ENCODE peak calls at places on chromosomes 5 and 9, in four cellular contexts. D, J, R and K are unnamed samples.
A peak's percentile ranks its signal among the peaks of the same experiment; 100 is the strongest.

GRCh38 chr9:137778914-137779313 is 98.7 kb upstream of the CACNA1B start:
- DNase-seq in R (no peak), D (no peak), J (no peak), K (no peak)

GRCh38 chr5:164336906-164337305 is 831.5 kb downstream of the MAT2B start:
- DNase-seq in J (peak; percentile 69), R (peak; percentile 54), D (peak; percentile 61), K (peak; percentile 97)

GRCh38 chr5:64165500-64166200 is at the start of gene RNF180:
- DNase-seq in J (no peak), D (peak; percentile 43), R (no peak), K (peak; percentile 36)

GRCh38 chr5:1963941-1964451 is 81.3 kb upstream of the IRX4 start:
- DNase-seq in R (no peak), D (no peak), J (no peak), K (no peak)

GRCh38 chr9:135743546-135744332 is 41.8 kb downstream of the KCNT1 start:
- DNase-seq in D (no peak), R (no peak), J (no peak), K (no peak)

GRCh38 chr5:71828641-71829040 is 109.6 kb downstream of the CARTPT start:
- DNase-seq in R (peak; percentile 71), D (peak; percentile 41), J (peak; percentile 31), K (peak; percentile 80)

GRCh38 chr9:105328296-105328695 is 83.8 kb downstream of the SLC44A1 start:
- DNase-seq in D (no peak), R (no peak), J (no peak), K (no peak)

GRCh38 chr5:127796207-127796606 is 93.0 kb downstream of the CCDC192 start:
- DNase-seq in D (no peak), R (no peak), J (no peak), K (no peak)

GRCh38 chr9:134554750-134555655 is 86.6 kb upstream of the COL5A1 start:
- DNase-seq in J (no peak), R (peak; percentile 38), D (peak; percentile 76), K (peak; percentile 58)

GRCh38 chr5:150434502-150434901 is 15.0 kb downstream of the RPS14 start:
- DNase-seq in D (peak; percentile 72), R (peak; percentile 98), J (peak; percentile 64), K (peak; percentile 47)

GRCh38 chr5:10556331-10556807 is 7.5 kb upstream of the ANKRD33B start:
- DNase-seq in R (peak; percentile 78), D (peak; percentile 87), J (no peak), K (peak; percentile 65)

GRCh38 chr5:1515921-1516571 is 7.7 kb downstream of the LPCAT1 start:
- DNase-seq in R (peak; percentile 55), J (no peak), D (peak; percentile 63), K (no peak)

GRCh38 chr9:69168709-69169217 is 5.3 kb upstream of the TJP2 start:
- DNase-seq in D (peak; percentile 61), R (peak; percentile 82), J (no peak), K (peak; percentile 81)

GRCh38 chr5:41788800-41789395 is 81.3 kb downstream of the OXCT1 start:
- DNase-seq in J (peak; percentile 66), R (peak; percentile 74), D (peak; percentile 36), K (peak; percentile 89)

GRCh38 chr5:89417990-89418820 is 535.2 kb upstream of the MEF2C start:
- DNase-seq in J (no peak), R (no peak), D (no peak), K (no peak)

GRCh38 chr9:123657099-123657498 is 272.8 kb downstream of the DENND1A start:
- DNase-seq in R (no peak), D (no peak), J (no peak), K (no peak)

GRCh38 chr9:34417734-34418133 is 40.6 kb downstream of the FAM219A start:
- DNase-seq in D (no peak), J (no peak), R (no peak), K (no peak)

GRCh38 chr5:39080168-39080567 is 6.0 kb upstream of the RICTOR start:
- DNase-seq in J (no peak), D (no peak), R (no peak), K (no peak)

GRCh38 chr5:19240150-19240549 is 747.9 kb downstream of the CDH18 start:
- DNase-seq in J (no peak), R (no peak), D (peak; percentile 4), K (peak; percentile 21)

GRCh38 chr9:89756891-89757537 is 152.2 kb downstream of the GADD45G start:
- DNase-seq in D (no peak), J (no peak), R (no peak), K (peak; percentile 28)

GRCh38 chr9:73816905-73817304 is 665.2 kb downstream of the ANXA1 start:
- DNase-seq in R (no peak), D (no peak), J (no peak), K (no peak)

GRCh38 chr9:70205366-70206020 is 53.3 kb upstream of the SMC5 start:
- DNase-seq in J (no peak), R (no peak), D (no peak), K (no peak)

GRCh38 chr9:126532019-126532462 is 81.7 kb upstream of the LMX1B start:
- DNase-seq in J (no peak), R (no peak), D (no peak), K (peak; percentile 17)

GRCh38 chr5:50725800-50726474 is 59.5 kb downstream of the PARP8 start:
- DNase-seq in D (no peak), J (no peak), R (no peak), K (no peak)

GRCh38 chr5:50724262-50724661 is 57.8 kb downstream of the PARP8 start:
- DNase-seq in D (no peak), J (no peak), R (no peak), K (no peak)

GRCh38 chr5:50727149-50727496 is 60.7 kb downstream of the PARP8 start:
- DNase-seq in J (no peak), R (no peak), D (peak; percentile 46), K (peak; percentile 13)

GRCh38 chr5:50727845-50728244 is 61.4 kb downstream of the PARP8 start:
- DNase-seq in R (no peak), D (no peak), J (no peak), K (no peak)

GRCh38 chr5:50726475-50727148 is 60.2 kb downstream of the PARP8 start:
- DNase-seq in J (no peak), D (no peak), R (no peak), K (no peak)
- H3K4me3 ChIP-seq in J (no peak overlapping the region), D (no peak overlapping the region), R (no peak overlapping the region), K (no peak overlapping the region)

DNA sequence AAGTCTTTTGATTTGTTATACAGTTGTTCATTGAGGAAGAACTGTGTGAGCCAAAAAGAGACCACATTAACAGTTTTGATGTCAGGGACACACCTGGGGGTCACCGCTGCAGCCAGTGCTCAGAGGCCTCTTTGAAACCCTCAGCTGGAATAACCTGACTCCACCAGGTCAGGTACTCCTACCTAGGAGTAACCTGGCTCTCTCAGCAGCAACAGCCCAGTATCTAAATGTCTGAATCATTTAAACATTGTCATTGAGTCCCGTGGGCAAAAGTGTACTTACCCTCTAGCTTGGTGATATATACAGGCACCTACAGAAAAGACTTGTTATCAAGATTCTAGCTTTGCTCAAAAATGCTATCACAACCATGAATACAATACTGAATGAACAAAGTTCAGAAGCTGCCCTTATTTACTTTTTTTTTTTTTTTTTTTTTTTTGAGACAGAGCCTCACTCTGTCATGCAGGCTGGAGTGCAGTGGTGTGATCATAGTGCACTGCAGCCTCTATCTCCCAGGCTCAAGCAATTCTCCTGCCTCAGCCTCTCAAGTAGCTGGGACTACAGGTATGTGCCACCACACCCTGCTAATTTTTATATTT is 268.2 kb downstream of the ZNF608 start:
- DNase-seq in R (no peak), J (no peak), D (no peak), K (no peak)
- H3K4me3 ChIP-seq in R (no peak overlapping the region), J (no peak overlapping the region), D (no peak overlapping the region), K (no peak overlapping the region)

DNA sequence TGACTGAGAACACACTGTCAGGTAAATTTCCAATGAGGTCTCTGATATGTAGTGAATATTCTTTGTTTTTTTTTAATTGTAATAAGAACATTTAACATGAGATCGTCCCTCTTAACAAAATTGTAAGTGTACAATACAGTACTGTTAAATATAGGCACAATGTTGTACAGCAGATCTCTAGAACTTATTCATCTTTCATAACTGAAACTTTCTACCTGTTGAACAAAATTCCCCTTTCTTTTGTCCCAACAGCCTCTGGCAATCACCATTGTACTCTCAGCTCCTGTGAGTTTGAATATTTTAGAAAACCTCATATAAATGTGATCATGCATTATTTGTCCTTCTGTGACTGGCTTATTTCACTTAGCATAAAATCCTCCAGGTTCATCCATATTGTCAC is 10.6 kb upstream of the PRLR start:
- DNase-seq in D (no peak), R (no peak), J (no peak), K (no peak)
- H3K4me3 ChIP-seq in D (no peak overlapping the region), R (no peak overlapping the region), J (no peak overlapping the region), K (no peak overlapping the region)

DNA sequence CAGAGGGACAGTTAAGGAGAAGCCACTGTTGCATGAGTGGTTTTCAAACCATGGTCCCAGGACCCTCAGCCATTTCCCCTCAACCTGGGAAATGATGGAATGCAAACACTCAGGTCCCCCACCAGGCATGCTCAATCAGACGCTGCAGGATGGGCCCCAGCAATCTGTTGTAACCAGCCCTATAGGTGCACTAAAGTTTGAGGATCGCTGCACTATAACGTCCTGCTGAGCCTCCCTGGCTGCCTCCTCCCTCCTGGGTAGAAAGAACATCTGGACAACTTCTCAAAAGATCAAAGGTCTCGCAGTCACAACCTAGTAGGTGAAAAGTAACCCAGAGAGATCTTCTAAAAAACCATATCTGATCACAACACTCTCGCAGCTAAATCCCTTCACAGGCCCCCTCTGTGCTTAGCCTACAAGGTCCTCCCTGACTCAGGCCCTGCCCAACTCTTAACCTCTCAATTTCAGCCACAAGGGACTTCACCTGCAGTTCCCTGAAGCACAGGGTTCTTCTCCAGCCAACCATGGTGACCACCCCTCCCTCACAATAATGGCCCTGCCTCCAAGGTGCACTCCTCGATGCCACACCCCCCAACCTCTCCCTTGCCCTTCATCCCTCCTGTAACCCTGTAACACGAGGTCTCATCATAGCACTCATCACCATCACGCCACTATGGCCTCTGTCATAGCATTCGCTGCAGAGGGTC is 3.5 kb downstream of the SHB start:
- DNase-seq in J (no peak), R (no peak), D (no peak), K (no peak)
- H3K4me3 ChIP-seq in J (peak overlapping the region; percentile 85), R (peak overlapping the region; percentile 89), D (peak overlapping the region; percentile 99), K (peak overlapping the region; percentile 88)

GRCh38 chr9:6993531-6993930 is 235.8 kb downstream of the KDM4C start:
- DNase-seq in J (no peak), R (no peak), D (no peak), K (no peak)

GRCh38 chr9:6999788-7000187 is 242.0 kb downstream of the KDM4C start:
- DNase-seq in J (no peak), R (no peak), D (no peak), K (no peak)

GRCh38 chr9:7001571-7001970 is 243.8 kb downstream of the KDM4C start:
- DNase-seq in R (no peak), D (no peak), J (no peak), K (no peak)

GRCh38 chr9:6996061-6996854 is 238.5 kb downstream of the KDM4C start:
- DNase-seq in J (no peak), R (no peak), D (no peak), K (peak; percentile 14)

GRCh38 chr9:6997330-6997729 is 239.6 kb downstream of the KDM4C start:
- DNase-seq in R (peak; percentile 2), D (peak; percentile 61), J (no peak), K (no peak)
- H3K4me3 ChIP-seq in R (no peak overlapping the region), D (no peak overlapping the region), J (no peak overlapping the region), K (no peak overlapping the region)

GRCh38 chr5:95818181-95819147 is 4.1 kb downstream of the GLRX start:
- DNase-seq in R (no peak), D (no peak), J (no peak), K (no peak)
- H3K4me3 ChIP-seq in R (peak overlapping the region; percentile 5), D (peak overlapping the region; percentile 99), J (no peak overlapping the region), K (no peak overlapping the region)